ENCODE peak calls at places on chromosomes 12 and 14, in four cellular contexts. One of them, this sample, is unnamed.

GRCh38 chr12:91590991-91591987 is 408.7 kb upstream of the DCN start:
- DNase-seq in thoracic aorta: no peak
- DNase-seq in cardiac muscle cell: no peak
- DNase-seq in CD4-positive, CD25-positive, alpha-beta regulatory T cell: no peak
- DNase-seq in this sample: no peak

GRCh38 chr12:64824500-64825142 is at the start of gene TBC1D30:
- DNase-seq in cardiac muscle cell: peak; percentile 41
- DNase-seq in CD4-positive, CD25-positive, alpha-beta regulatory T cell: no peak
- DNase-seq in thoracic aorta: no peak
- DNase-seq in this sample: peak; percentile 77

GRCh38 chr12:93839076-93839475 is 161.9 kb downstream of the CRADD start:
- DNase-seq in CD4-positive, CD25-positive, alpha-beta regulatory T cell: no peak
- DNase-seq in thoracic aorta: no peak
- DNase-seq in cardiac muscle cell: peak; percentile 28
- DNase-seq in this sample: no peak

GRCh38 chr12:132194556-132194955 is 50.3 kb downstream of the NOC4L start:
- DNase-seq in cardiac muscle cell: no peak
- DNase-seq in CD4-positive, CD25-positive, alpha-beta regulatory T cell: no peak
- DNase-seq in thoracic aorta: no peak
- DNase-seq in this sample: no peak

GRCh38 chr12:5377997-5378596 is 53.8 kb upstream of the NTF3 start:
- DNase-seq in CD4-positive, CD25-positive, alpha-beta regulatory T cell: no peak
- DNase-seq in thoracic aorta: no peak
- DNase-seq in cardiac muscle cell: no peak
- DNase-seq in this sample: no peak

GRCh38 chr12:75568387-75568786 is 57.0 kb upstream of the KRR1 start:
- DNase-seq in CD4-positive, CD25-positive, alpha-beta regulatory T cell: no peak
- DNase-seq in thoracic aorta: no peak
- DNase-seq in cardiac muscle cell: no peak
- DNase-seq in this sample: no peak

GRCh38 chr14:104686624-104687517 is 2.5 kb upstream of the INF2 start:
- DNase-seq in thoracic aorta: no peak
- DNase-seq in CD4-positive, CD25-positive, alpha-beta regulatory T cell: no peak
- DNase-seq in cardiac muscle cell: no peak
- DNase-seq in this sample: no peak

GRCh38 chr12:41919526-41920305 is 225.0 kb downstream of the GXYLT1 start:
- DNase-seq in CD4-positive, CD25-positive, alpha-beta regulatory T cell: no peak
- DNase-seq in thoracic aorta: no peak
- DNase-seq in cardiac muscle cell: no peak
- DNase-seq in this sample: no peak

GRCh38 chr12:12016284-12017100 is 54.2 kb upstream of the BCL2L14 start:
- DNase-seq in thoracic aorta: no peak
- DNase-seq in cardiac muscle cell: no peak
- DNase-seq in CD4-positive, CD25-positive, alpha-beta regulatory T cell: no peak
- DNase-seq in this sample: no peak

GRCh38 chr14:55104051-55104954 is 24.7 kb upstream of the LGALS3 start:
- DNase-seq in CD4-positive, CD25-positive, alpha-beta regulatory T cell: no peak
- DNase-seq in cardiac muscle cell: no peak
- DNase-seq in thoracic aorta: no peak
- DNase-seq in this sample: no peak

GRCh38 chr12:40646891-40647290 is 45.3 kb upstream of the CNTN1 start:
- DNase-seq in thoracic aorta: no peak
- DNase-seq in CD4-positive, CD25-positive, alpha-beta regulatory T cell: no peak
- DNase-seq in cardiac muscle cell: no peak
- DNase-seq in this sample: no peak

GRCh38 chr12:25373396-25373795 is 122.7 kb upstream of the KRAS start:
- DNase-seq in CD4-positive, CD25-positive, alpha-beta regulatory T cell: no peak
- DNase-seq in thoracic aorta: no peak
- DNase-seq in cardiac muscle cell: no peak
- DNase-seq in this sample: no peak

GRCh38 chr12:56806303-56806702 is 43.2 kb downstream of the HSD17B6 start:
- DNase-seq in cardiac muscle cell: no peak
- DNase-seq in thoracic aorta: no peak
- DNase-seq in CD4-positive, CD25-positive, alpha-beta regulatory T cell: no peak
- DNase-seq in this sample: no peak

GRCh38 chr14:55354500-55354899 is 57.1 kb downstream of the ATG14 start:
- DNase-seq in CD4-positive, CD25-positive, alpha-beta regulatory T cell: peak; percentile 74
- DNase-seq in cardiac muscle cell: peak; percentile 61
- DNase-seq in thoracic aorta: no peak
- DNase-seq in this sample: peak; percentile 58

GRCh38 chr12:55877824-55878223 is 35.1 kb upstream of the MMP19 start:
- DNase-seq in CD4-positive, CD25-positive, alpha-beta regulatory T cell: no peak
- DNase-seq in cardiac muscle cell: no peak
- DNase-seq in thoracic aorta: no peak
- DNase-seq in this sample: no peak

GRCh38 chr12:54030889-54031860 is 1.7 kb upstream of the HOXC5 start:
- DNase-seq in cardiac muscle cell: peak; percentile 41
- DNase-seq in CD4-positive, CD25-positive, alpha-beta regulatory T cell: no peak
- DNase-seq in thoracic aorta: no peak
- DNase-seq in this sample: peak; percentile 79

GRCh38 chr12:54030442-54030801 is 2.2 kb downstream of the HOXC6 start:
- DNase-seq in cardiac muscle cell: no peak
- DNase-seq in thoracic aorta: no peak
- DNase-seq in CD4-positive, CD25-positive, alpha-beta regulatory T cell: no peak
- DNase-seq in this sample: no peak

GRCh38 chr12:54028324-54029201 is at the start of gene HOXC6:
- DNase-seq in thoracic aorta: no peak
- DNase-seq in CD4-positive, CD25-positive, alpha-beta regulatory T cell: no peak
- DNase-seq in cardiac muscle cell: no peak
- DNase-seq in this sample: peak; percentile 81

GRCh38 chr12:54027442-54027786 is 826 bp upstream of the HOXC6 start:
- DNase-seq in thoracic aorta: no peak
- DNase-seq in cardiac muscle cell: no peak
- DNase-seq in CD4-positive, CD25-positive, alpha-beta regulatory T cell: no peak
- DNase-seq in this sample: no peak

GRCh38 chr12:54029529-54030441 is 1.5 kb downstream of the HOXC6 start:
- DNase-seq in CD4-positive, CD25-positive, alpha-beta regulatory T cell: no peak
- DNase-seq in cardiac muscle cell: no peak
- DNase-seq in thoracic aorta: no peak
- DNase-seq in this sample: peak; percentile 77
- H3K27me3 ChIP-seq in CD4-positive, CD25-positive, alpha-beta regulatory T cell: peaks cover 38% of the 10 kb centered on the region
- H3K27me3 ChIP-seq in cardiac muscle cell: peaks cover 100% of the 10 kb centered on the region
- H3K27me3 ChIP-seq in thoracic aorta: no peaks in the 10 kb centered on the region
- H3K27me3 ChIP-seq in this sample: peaks cover 99% of the 10 kb centered on the region

GRCh38 chr12:52876371-52876770 is 27.6 kb upstream of the KRT78 start:
- DNase-seq in cardiac muscle cell: no peak
- DNase-seq in CD4-positive, CD25-positive, alpha-beta regulatory T cell: no peak
- DNase-seq in thoracic aorta: no peak
- DNase-seq in this sample: no peak

GRCh38 chr12:52874573-52875435 is 26.0 kb upstream of the KRT78 start:
- DNase-seq in thoracic aorta: no peak
- DNase-seq in cardiac muscle cell: no peak
- DNase-seq in CD4-positive, CD25-positive, alpha-beta regulatory T cell: no peak
- DNase-seq in this sample: no peak

GRCh38 chr12:52873513-52873831 is 24.7 kb upstream of the KRT78 start:
- DNase-seq in cardiac muscle cell: no peak
- DNase-seq in CD4-positive, CD25-positive, alpha-beta regulatory T cell: no peak
- DNase-seq in thoracic aorta: no peak
- DNase-seq in this sample: no peak

GRCh38 chr12:52872644-52873384 is 24.0 kb upstream of the KRT78 start:
- DNase-seq in cardiac muscle cell: no peak
- DNase-seq in thoracic aorta: no peak
- DNase-seq in CD4-positive, CD25-positive, alpha-beta regulatory T cell: no peak
- DNase-seq in this sample: no peak

DNA sequence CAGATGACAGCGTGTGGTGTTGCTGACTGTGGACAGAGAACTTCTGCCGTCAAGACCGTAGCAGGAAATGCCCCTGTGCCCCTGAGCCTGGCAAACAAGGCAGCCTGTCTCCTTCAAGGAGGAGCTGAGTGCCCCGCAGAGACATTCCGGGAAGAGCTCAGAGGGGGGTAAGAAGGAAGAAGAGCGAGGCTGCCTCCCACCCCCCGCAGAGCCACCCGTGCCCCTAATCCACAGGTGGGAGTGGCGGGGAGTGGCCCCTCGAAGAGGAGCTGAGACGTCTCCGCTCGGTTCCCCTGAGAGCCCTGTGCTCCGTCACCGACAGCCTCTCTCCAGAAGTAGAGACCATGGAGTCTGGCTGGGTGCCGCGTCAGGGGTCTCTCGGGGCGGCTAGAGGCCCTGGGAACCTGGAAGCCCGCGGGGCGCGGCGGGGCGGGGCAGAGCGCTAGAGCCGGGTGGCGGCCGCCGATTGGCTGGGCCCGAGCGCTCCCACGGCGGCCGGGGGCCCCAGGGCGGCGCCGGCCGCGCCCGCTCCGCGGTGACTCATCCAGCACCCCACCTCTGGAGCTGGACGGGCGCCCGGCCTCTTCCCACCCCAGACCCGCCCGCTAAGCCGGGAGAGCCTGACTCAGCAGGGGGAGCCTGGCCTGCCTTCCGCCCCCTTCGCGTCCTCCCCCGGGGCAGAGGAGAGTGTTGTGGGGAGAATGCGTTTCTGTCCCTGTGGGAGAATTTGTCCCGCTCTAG is 25.2 kb upstream of the KRT78 start:
- DNase-seq in thoracic aorta: peak; percentile 71
- DNase-seq in cardiac muscle cell: peak; percentile 94
- DNase-seq in CD4-positive, CD25-positive, alpha-beta regulatory T cell: peak; percentile 12
- DNase-seq in this sample: peak; percentile 95
- H3K27me3 ChIP-seq in thoracic aorta: no peaks in the 10 kb centered on the region
- H3K27me3 ChIP-seq in cardiac muscle cell: peaks cover 19% of the 10 kb centered on the region
- H3K27me3 ChIP-seq in CD4-positive, CD25-positive, alpha-beta regulatory T cell: no peaks in the 10 kb centered on the region
- H3K27me3 ChIP-seq in this sample: peaks cover 7% of the 10 kb centered on the region

GRCh38 chr14:23437142-23438129 is 2.0 kb upstream of the MYH7 start:
- DNase-seq in thoracic aorta: no peak
- DNase-seq in cardiac muscle cell: no peak
- DNase-seq in CD4-positive, CD25-positive, alpha-beta regulatory T cell: no peak
- DNase-seq in this sample: peak; percentile 15

GRCh38 chr14:23438130-23438893 is 2.9 kb upstream of the MYH7 start:
- DNase-seq in cardiac muscle cell: no peak
- DNase-seq in thoracic aorta: no peak
- DNase-seq in CD4-positive, CD25-positive, alpha-beta regulatory T cell: no peak
- DNase-seq in this sample: peak; percentile 44

GRCh38 chr14:23436327-23437141 is 1.1 kb upstream of the MYH7 start:
- DNase-seq in CD4-positive, CD25-positive, alpha-beta regulatory T cell: no peak
- DNase-seq in thoracic aorta: no peak
- DNase-seq in cardiac muscle cell: no peak
- DNase-seq in this sample: peak; percentile 33

GRCh38 chr14:23441076-23441475 is 5.6 kb upstream of the MYH7 start:
- DNase-seq in CD4-positive, CD25-positive, alpha-beta regulatory T cell: no peak
- DNase-seq in thoracic aorta: no peak
- DNase-seq in cardiac muscle cell: peak; percentile 50
- DNase-seq in this sample: peak; percentile 3

DNA sequence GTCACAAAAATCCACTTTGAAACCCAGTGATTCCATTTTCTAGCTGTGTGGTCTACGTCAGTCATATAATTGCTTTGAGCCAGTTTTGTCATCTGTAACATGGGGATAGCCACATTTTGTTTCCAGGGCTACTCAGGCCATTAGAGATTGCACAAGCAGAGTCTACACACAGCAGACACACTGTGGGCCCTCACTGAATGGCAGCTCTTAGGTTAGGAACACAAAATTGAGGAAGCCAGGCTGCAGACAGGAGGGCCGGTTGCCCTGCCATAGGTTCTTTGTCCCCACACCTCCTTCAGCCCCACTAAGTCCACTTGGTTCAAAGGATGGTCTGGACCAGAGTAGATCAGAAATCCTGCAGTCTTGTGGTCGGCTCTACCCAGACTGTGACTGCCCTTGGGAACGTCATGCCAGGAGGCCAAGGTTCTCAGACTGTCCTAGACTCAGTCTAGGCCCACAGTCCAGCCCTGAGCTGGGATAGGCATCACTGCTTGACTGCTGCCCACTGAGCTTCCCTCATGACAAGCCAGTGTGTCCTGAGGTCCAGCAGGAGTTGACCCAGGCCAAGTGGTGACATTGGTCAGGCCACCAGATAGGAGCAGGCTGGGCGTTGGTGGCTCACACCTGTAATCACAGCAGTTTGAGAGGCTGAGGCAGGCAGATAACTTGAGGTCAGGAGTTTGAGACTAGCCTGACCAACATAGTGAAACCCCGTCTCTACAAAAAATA is 3.8 kb upstream of the MYH7 start:
- DNase-seq in CD4-positive, CD25-positive, alpha-beta regulatory T cell: no peak
- DNase-seq in cardiac muscle cell: no peak
- DNase-seq in thoracic aorta: no peak
- DNase-seq in this sample: no peak
- H3K27me3 ChIP-seq in CD4-positive, CD25-positive, alpha-beta regulatory T cell: no peaks in the 10 kb centered on the region
- H3K27me3 ChIP-seq in cardiac muscle cell: no peaks in the 10 kb centered on the region
- H3K27me3 ChIP-seq in thoracic aorta: no peaks in the 10 kb centered on the region
- H3K27me3 ChIP-seq in this sample: no peaks in the 10 kb centered on the region

DNA sequence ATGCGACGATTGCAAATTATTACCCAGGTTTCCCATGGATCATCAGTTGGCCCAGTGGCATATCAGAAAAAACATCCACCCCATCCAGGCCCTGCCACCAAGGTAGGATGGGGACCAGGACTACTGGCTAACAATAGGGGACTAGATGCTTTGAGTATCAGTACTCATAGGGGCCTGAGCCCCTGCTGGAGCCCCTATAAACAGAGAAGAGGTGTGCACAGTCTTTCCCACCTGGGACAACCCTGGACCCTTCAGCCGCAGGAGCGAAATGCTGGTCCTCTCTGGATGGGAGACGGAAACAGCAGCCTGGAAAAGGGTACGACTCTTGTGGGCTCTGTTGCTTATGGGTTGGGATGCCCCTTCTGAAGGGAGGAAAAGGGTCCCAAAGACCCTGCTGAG is 5.7 kb downstream of the DHH start:
- DNase-seq in cardiac muscle cell: no peak
- DNase-seq in CD4-positive, CD25-positive, alpha-beta regulatory T cell: no peak
- DNase-seq in thoracic aorta: no peak
- DNase-seq in this sample: no peak
- H3K27me3 ChIP-seq in cardiac muscle cell: peaks cover 85% of the 10 kb centered on the region
- H3K27me3 ChIP-seq in CD4-positive, CD25-positive, alpha-beta regulatory T cell: peaks cover 28% of the 10 kb centered on the region
- H3K27me3 ChIP-seq in thoracic aorta: peaks cover 8% of the 10 kb centered on the region
- H3K27me3 ChIP-seq in this sample: peaks cover 69% of the 10 kb centered on the region

GRCh38 chr12:124298685-124299410 is 4.0 kb downstream of the RFLNA start:
- DNase-seq in cardiac muscle cell: no peak
- DNase-seq in CD4-positive, CD25-positive, alpha-beta regulatory T cell: no peak
- DNase-seq in thoracic aorta: no peak
- DNase-seq in this sample: no peak
- H3K27me3 ChIP-seq in cardiac muscle cell: peaks cover 34% of the 10 kb centered on the region
- H3K27me3 ChIP-seq in CD4-positive, CD25-positive, alpha-beta regulatory T cell: no peaks in the 10 kb centered on the region
- H3K27me3 ChIP-seq in thoracic aorta: no peaks in the 10 kb centered on the region
- H3K27me3 ChIP-seq in this sample: peaks cover 25% of the 10 kb centered on the region

GRCh38 chr12:53975816-53976152 is 1.0 kb upstream of the HOTAIR start:
- DNase-seq in cardiac muscle cell: no peak
- DNase-seq in CD4-positive, CD25-positive, alpha-beta regulatory T cell: no peak
- DNase-seq in thoracic aorta: no peak
- DNase-seq in this sample: no peak
- H3K27me3 ChIP-seq in cardiac muscle cell: peaks cover 100% of the 10 kb centered on the region
- H3K27me3 ChIP-seq in CD4-positive, CD25-positive, alpha-beta regulatory T cell: peaks cover 64% of the 10 kb centered on the region
- H3K27me3 ChIP-seq in thoracic aorta: peaks cover 50% of the 10 kb centered on the region
- H3K27me3 ChIP-seq in this sample: peaks cover 100% of the 10 kb centered on the region

GRCh38 chr12:49950310-49951251 is at the start of gene AQP2:
- DNase-seq in thoracic aorta: no peak
- DNase-seq in CD4-positive, CD25-positive, alpha-beta regulatory T cell: no peak
- DNase-seq in cardiac muscle cell: peak; percentile 64
- DNase-seq in this sample: no peak
- H3K27me3 ChIP-seq in thoracic aorta: no peaks in the 10 kb centered on the region
- H3K27me3 ChIP-seq in CD4-positive, CD25-positive, alpha-beta regulatory T cell: peaks cover 6% of the 10 kb centered on the region
- H3K27me3 ChIP-seq in cardiac muscle cell: peaks cover 4% of the 10 kb centered on the region
- H3K27me3 ChIP-seq in this sample: no peaks in the 10 kb centered on the region

GRCh38 chr12:96861656-96862055 is 45.4 kb upstream of the NEDD1 start:
- DNase-seq in thoracic aorta: no peak
- DNase-seq in CD4-positive, CD25-positive, alpha-beta regulatory T cell: no peak
- DNase-seq in cardiac muscle cell: no peak
- DNase-seq in this sample: no peak
- H3K27me3 ChIP-seq in thoracic aorta: no peaks in the 10 kb centered on the region
- H3K27me3 ChIP-seq in CD4-positive, CD25-positive, alpha-beta regulatory T cell: peaks cover 1% of the 10 kb centered on the region
- H3K27me3 ChIP-seq in cardiac muscle cell: no peaks in the 10 kb centered on the region
- H3K27me3 ChIP-seq in this sample: no peaks in the 10 kb centered on the region